ENCODE peak calls at places on chromosome 17, in seven cellular contexts. J, K, N, S, U, D and B are unnamed samples.

GRCh38 chr17:6592193-6592592 is 35.8 kb upstream of the PITPNM3 start:
- DNase-seq in J (peak), K (no peak), N (no peak), S (no peak), U (no peak), D (no peak), B (peak)

GRCh38 chr17:4195306-4195705 is 52.3 kb downstream of the CYB5D2 start:
- DNase-seq in J (peak), K (no peak), N (no peak), S (peak), U (peak), D (no peak), B (peak)

GRCh38 chr17:67671492-67671891 is 46.2 kb upstream of the NOL11 start:
- DNase-seq in J (peak), K (no peak), N (no peak), S (no peak), U (no peak), D (no peak), B (no peak)

GRCh38 chr17:4597975-4598374 is 13.6 kb downstream of the SMTNL2 start:
- DNase-seq in J (no peak), K (no peak), N (no peak), S (no peak), U (no peak), D (peak), B (no peak)

GRCh38 chr17:28324272-28324745 is 5.3 kb downstream of the TMEM97 start:
- DNase-seq in J (no peak), K (no peak), N (no peak), S (no peak), U (no peak), D (no peak), B (no peak)

GRCh38 chr17:79808763-79809529 is 12.1 kb upstream of the CBX8 start:
- DNase-seq in J (no peak), K (peak), N (no peak), S (peak), U (peak), D (peak), B (peak)

GRCh38 chr17:80709090-80709695 is 164.6 kb downstream of the RPTOR start:
- DNase-seq in J (no peak), K (no peak), N (no peak), S (no peak), U (no peak), D (no peak), B (no peak)

GRCh38 chr17:82170412-82170961 is 42.2 kb downstream of the CCDC57 start:
- DNase-seq in J (no peak), K (no peak), N (peak), S (no peak), U (no peak), D (no peak), B (no peak)

GRCh38 chr17:15255713-15256454 is 9.2 kb downstream of the PMP22 start:
- DNase-seq in J (peak), K (no peak), N (no peak), S (no peak), U (peak), D (no peak), B (no peak)

DNA sequence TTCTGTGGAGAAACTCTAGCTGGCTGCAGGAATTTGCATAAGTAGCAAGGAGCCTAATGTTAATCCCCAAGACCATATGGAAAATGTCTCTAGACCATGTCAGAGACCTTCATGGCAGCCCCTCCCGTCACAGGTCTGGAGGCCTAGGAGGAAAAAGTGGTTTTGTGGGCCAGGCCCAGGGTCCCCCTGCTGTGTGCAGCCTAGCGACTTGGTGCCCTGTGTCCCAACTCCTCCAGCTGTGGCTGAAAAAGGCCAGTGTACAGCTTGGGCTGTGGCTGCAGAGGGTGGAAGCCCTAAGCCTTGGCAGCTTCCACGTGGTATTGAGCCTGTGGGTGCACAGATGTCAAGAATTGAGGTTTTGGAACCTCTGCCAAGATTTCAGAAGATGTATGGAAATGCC is 306.9 kb upstream of the CA10 start:
- DNase-seq in J (no peak), K (no peak), N (no peak), S (no peak), U (no peak), D (peak), B (no peak)
- H3K4me3 ChIP-seq in J (no peak), K (no peak), N (no peak), S (no peak), U (no peak), D (no peak), B (no peak)

DNA sequence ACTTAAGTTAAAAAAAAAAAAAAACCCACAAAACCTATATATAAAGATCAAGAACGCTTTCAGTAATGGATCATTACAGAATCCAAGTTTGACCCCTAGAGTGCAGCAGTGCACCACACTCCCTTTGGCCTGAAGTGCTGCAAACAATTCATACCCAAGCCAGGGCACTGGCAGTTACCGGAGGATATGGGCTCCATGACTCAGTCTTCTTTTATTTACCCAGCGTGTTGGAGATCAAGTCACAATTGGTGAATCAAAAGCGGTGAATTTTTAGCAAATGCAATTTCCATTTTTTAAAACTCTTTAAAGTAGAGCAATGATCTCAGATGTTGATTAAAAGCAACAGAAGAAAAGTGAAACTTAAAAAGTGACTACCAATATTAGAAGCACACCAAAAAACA is 46.5 kb downstream of the ZNF652 start:
- DNase-seq in J (peak), K (peak), N (peak), S (peak), U (peak), D (peak), B (peak)
- H3K4me3 ChIP-seq in J (no peak), K (no peak), N (no peak), S (no peak), U (no peak), D (no peak), B (no peak)

DNA sequence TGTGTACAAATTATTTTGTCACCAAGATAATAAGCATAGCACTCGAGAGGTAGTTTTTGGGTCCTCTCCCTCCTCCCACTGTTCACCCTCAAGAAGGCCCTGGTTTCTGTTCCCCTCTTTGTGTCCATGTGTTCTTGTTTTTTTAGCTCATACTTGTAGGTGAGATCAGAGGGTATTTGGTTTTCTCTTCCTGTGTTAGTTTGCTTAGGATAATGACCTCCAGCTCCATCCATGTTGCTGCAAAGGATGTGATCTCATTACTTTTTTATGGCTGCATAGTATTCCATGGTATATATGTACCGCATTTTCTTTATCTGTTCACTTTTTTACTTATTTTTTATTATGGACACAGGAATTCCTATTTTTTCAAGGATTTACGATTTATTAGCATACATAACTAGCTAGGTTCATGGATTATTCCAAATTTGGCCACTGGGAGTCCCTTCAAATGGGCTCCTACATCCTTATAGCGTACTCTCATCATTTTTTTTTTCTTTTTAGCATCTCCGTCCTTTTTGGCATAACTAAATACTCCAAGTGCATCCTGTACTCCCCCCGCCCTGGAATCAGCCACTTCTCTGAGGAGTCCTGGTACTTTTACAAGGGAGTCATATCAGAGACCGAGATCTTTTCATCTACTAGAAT is 7.3 kb downstream of the TADA2A start:
- DNase-seq in J (peak), K (no peak), N (no peak), S (peak), U (no peak), D (no peak), B (peak)
- H3K4me3 ChIP-seq in J (no peak), K (no peak), N (no peak), S (no peak), U (no peak), D (no peak), B (no peak)

DNA sequence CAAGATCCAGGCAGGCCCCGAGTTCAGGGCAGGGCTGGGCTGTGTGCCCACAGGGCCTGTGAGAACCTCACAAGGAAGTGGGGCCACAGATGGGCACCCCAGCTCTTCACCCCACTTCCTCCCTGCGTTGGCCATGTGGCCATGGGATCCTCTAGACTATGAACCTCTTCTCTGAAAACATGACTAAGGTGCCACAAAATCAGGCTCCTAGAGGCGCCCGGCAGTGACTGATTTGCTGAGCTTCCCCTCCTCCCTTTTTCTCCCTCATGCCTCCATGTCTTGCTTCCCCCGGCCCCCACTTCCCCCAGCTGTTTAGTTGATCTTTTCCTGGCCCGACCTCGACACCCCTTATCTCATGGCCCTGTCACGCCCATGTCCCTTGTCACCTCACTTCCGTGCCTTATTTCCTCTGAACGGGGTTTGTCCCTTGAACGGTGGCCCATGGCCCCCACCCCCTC is 87.1 kb downstream of the KCNJ12 start:
- DNase-seq in J (no peak), K (no peak), N (no peak), S (no peak), U (no peak), D (no peak), B (no peak)
- H3K4me3 ChIP-seq in J (no peak), K (no peak), N (no peak), S (no peak), U (no peak), D (no peak), B (no peak)